ENCODE peak calls at places on chromosome 15, in eight cellular contexts. V is heart left ventricle, O is BJ, J is cardiac fibroblast, C is fibroblast of lung, R is choroid plexus epithelial cell, Z is GM12865, F is AG10803. N is an unnamed sample.

GRCh38 chr15:75455982-75456531 is 4.6 kb upstream of the SIN3A start:
- DNase-seq in V (no peak), O (no peak), J (peak), C (peak), R (peak), Z (peak), F (peak), N (no peak)

GRCh38 chr15:88800026-88800425 is 3.2 kb upstream of the ACAN start:
- DNase-seq in V (no peak), O (no peak), J (peak), C (peak), R (peak), Z (no peak), F (peak), N (no peak)

GRCh38 chr15:60922736-60923135 is 306.4 kb downstream of the RORA start:
- DNase-seq in V (no peak), O (no peak), J (no peak), C (no peak), R (no peak), Z (no peak), F (no peak), N (no peak)

GRCh38 chr15:74108111-74108510 is 22.3 kb upstream of the ISLR2 start:
- DNase-seq in V (no peak), O (no peak), J (no peak), C (no peak), R (no peak), Z (no peak), F (no peak), N (no peak)

GRCh38 chr15:69092159-69092558 is 68.3 kb upstream of the GLCE start:
- DNase-seq in V (no peak), O (no peak), J (peak), C (peak), R (peak), Z (no peak), F (peak), N (no peak)

GRCh38 chr15:96160800-96161199 is 169.7 kb upstream of the NR2F2 start:
- DNase-seq in V (no peak), O (no peak), J (no peak), C (no peak), R (no peak), Z (no peak), F (no peak), N (no peak)

GRCh38 chr15:27042646-27043045 is 71.7 kb downstream of the GABRG3 start:
- DNase-seq in V (no peak), O (no peak), J (no peak), C (no peak), R (no peak), Z (no peak), F (no peak), N (no peak)

GRCh38 chr15:79513916-79514315 is 81.8 kb downstream of the MINAR1 start:
- DNase-seq in V (no peak), O (no peak), J (no peak), C (no peak), R (no peak), Z (no peak), F (no peak), N (no peak)

GRCh38 chr15:80920271-80920699 is 69.3 kb downstream of the MESD start:
- DNase-seq in V (no peak), O (no peak), J (no peak), C (no peak), R (no peak), Z (peak), F (no peak), N (no peak)

GRCh38 chr15:61049934-61050333 is 179.2 kb downstream of the RORA start:
- DNase-seq in V (no peak), O (no peak), J (peak), C (peak), R (peak), Z (peak), F (no peak), N (no peak)

GRCh38 chr15:101675796-101676582 is 23.8 kb upstream of the TM2D3 start:
- DNase-seq in V (no peak), O (no peak), J (peak), C (peak), R (peak), Z (peak), F (peak), N (no peak)

GRCh38 chr15:40772014-40772413 is 2.2 kb downstream of the C15orf62 start:
- DNase-seq in V (no peak), O (no peak), J (no peak), C (no peak), R (no peak), Z (no peak), F (no peak), N (no peak)

GRCh38 chr15:101066501-101067408 is 147.6 kb downstream of the LRRK1 start:
- DNase-seq in V (peak), O (no peak), J (no peak), C (no peak), R (no peak), Z (no peak), F (no peak), N (no peak)

GRCh38 chr15:43214169-43214568 is 6.6 kb downstream of the EPB42 start:
- DNase-seq in V (no peak), O (no peak), J (no peak), C (no peak), R (no peak), Z (no peak), F (no peak), N (no peak)

GRCh38 chr15:57343526-57343925 is 32.8 kb upstream of the CGNL1 start:
- DNase-seq in V (no peak), O (no peak), J (no peak), C (no peak), R (no peak), Z (no peak), F (no peak), N (no peak)

GRCh38 chr15:77002954-77003912 is 8.3 kb downstream of the PSTPIP1 start:
- DNase-seq in V (peak), O (no peak), J (no peak), C (no peak), R (no peak), Z (peak), F (no peak), N (no peak)

GRCh38 chr15:83503595-83504364 is 56.6 kb downstream of the SH3GL3 start:
- DNase-seq in V (no peak), O (no peak), J (no peak), C (no peak), R (no peak), Z (no peak), F (no peak), N (no peak)

GRCh38 chr15:57160823-57161560 is 215.3 kb upstream of the CGNL1 start:
- DNase-seq in V (no peak), O (no peak), J (peak), C (peak), R (peak), Z (no peak), F (peak), N (no peak)

GRCh38 chr15:33565099-33565498 is 254.3 kb downstream of the RYR3 start:
- DNase-seq in V (no peak), O (no peak), J (peak), C (peak), R (peak), Z (no peak), F (peak), N (no peak)

GRCh38 chr15:65323071-65323511 is 18.6 kb downstream of the RNU5B-1 start:
- DNase-seq in V (peak), O (peak), J (peak), C (peak), R (peak), Z (no peak), F (peak), N (no peak)

GRCh38 chr15:70185251-70185711 is 87.6 kb upstream of the TLE3 start:
- DNase-seq in V (no peak), O (no peak), J (no peak), C (peak), R (no peak), Z (no peak), F (no peak), N (no peak)

GRCh38 chr15:32107477-32108080 is 77.3 kb downstream of the CHRNA7 start:
- DNase-seq in V (no peak), O (no peak), J (no peak), C (no peak), R (no peak), Z (no peak), F (no peak), N (no peak)

GRCh38 chr15:80568298-80568697 is 126.8 kb upstream of the ABHD17C start:
- DNase-seq in V (no peak), O (no peak), J (peak), C (peak), R (peak), Z (peak), F (no peak), N (no peak)

GRCh38 chr15:68829068-68829467 is 8.4 kb upstream of the ANP32A start:
- DNase-seq in V (no peak), O (no peak), J (peak), C (no peak), R (peak), Z (peak), F (no peak), N (no peak)

GRCh38 chr15:35289029-35289617 is 204.0 kb upstream of the NANOGP8 start:
- DNase-seq in V (no peak), O (no peak), J (peak), C (peak), R (peak), Z (peak), F (peak), N (no peak)

GRCh38 chr15:47427463-47427862 is 289.8 kb upstream of the SEMA6D start:
- DNase-seq in V (no peak), O (no peak), J (no peak), C (peak), R (peak), Z (no peak), F (no peak), N (no peak)

GRCh38 chr15:99120050-99120777 is 15.3 kb downstream of the SYNM start:
- DNase-seq in V (no peak), O (no peak), J (no peak), C (no peak), R (no peak), Z (no peak), F (no peak), N (no peak)

GRCh38 chr15:64895285-64896065 is 16.2 kb upstream of the ANKDD1A start:
- DNase-seq in V (peak), O (no peak), J (peak), C (no peak), R (peak), Z (peak), F (peak), N (no peak)

GRCh38 chr15:71806452-71806931 is 3.9 kb upstream of the NR2E3 start:
- DNase-seq in V (no peak), O (no peak), J (peak), C (peak), R (peak), Z (peak), F (peak), N (no peak)

GRCh38 chr15:25852027-25852426 is 11.1 kb downstream of the ATP10A start:
- DNase-seq in V (no peak), O (no peak), J (no peak), C (no peak), R (no peak), Z (no peak), F (no peak), N (no peak)

GRCh38 chr15:25848325-25848724 is 14.8 kb downstream of the ATP10A start:
- DNase-seq in V (no peak), O (no peak), J (no peak), C (no peak), R (no peak), Z (no peak), F (no peak), N (no peak)

GRCh38 chr15:25848769-25849430 is 14.2 kb downstream of the ATP10A start:
- DNase-seq in V (no peak), O (no peak), J (no peak), C (no peak), R (no peak), Z (no peak), F (no peak), N (no peak)

GRCh38 chr15:25849431-25849921 is 13.7 kb downstream of the ATP10A start:
- DNase-seq in V (no peak), O (peak), J (peak), C (peak), R (peak), Z (no peak), F (peak), N (no peak)

DNA sequence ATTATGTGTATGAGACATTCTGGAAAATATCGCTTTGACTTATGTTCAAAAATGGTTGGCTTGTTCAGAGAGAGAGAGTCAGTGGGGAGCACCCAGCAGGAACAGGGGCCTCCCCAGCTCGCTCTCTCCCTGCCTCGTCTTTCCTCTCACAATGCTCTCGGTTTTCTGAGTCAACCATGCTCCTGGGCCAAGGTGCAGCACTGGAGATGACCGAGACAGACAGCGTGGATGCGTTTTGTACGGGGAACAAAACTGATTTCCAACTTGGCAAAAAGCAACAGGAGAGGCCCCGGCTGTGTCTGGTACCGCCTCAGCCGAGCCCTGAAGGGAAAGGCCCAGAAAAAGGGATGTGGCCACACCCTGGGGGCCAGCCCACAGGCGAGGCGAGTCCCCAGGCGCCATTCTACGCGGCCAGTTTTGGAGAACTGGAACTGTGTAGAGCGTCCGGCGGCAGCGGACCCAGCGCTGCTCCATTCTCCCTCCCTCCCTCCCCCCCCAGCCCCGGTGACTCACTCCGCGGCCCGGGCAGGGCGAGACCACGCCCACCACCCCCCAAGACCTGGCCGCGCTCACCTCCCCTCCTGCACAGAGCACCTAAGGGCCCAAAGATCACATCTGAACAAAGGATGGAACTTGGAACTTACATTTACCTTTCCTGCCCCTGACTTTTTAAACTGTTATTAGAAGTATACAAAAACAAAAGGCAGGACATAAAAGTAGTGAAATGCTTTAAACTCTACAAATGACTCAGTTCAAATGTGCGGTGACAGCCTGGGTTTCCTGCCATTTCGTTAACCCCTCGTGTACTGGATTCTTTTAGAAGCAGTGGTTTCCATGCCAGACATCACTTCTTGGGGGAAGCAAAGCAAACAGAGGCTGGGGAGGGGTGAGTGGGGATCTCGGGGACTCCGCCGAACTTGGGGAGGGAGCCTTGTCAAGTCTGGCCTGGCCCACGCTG is 12.7 kb downstream of the ATP10A start:
- DNase-seq in V (peak), O (no peak), J (peak), C (peak), R (peak), Z (peak), F (peak), N (peak)
- TF ChIP-seq CTCF in V (no peak), O (no peak), J (no peak), C (no peak), R (no peak), Z (no peak), F (no peak), N (no peak)

DNA sequence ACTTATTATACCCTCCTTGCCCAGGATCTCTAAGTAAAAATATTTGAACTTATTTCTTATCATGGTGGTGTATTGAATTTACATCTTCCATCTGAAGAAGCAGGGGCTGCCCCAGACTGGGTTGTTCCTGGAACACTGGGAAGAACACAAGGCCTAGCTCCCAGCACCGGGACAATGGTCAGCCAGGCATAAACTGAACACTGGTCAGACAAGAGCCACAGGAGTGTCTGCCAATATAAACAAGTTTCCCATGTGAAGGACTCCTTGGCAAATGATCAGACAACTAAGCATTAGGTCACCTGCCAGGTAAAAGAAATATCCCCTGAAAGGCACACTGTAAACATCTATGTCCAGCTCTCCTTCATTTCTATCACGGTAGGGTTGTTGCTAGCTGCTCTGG is 172.4 kb downstream of the ATP8B4 start:
- DNase-seq in V (no peak), O (no peak), J (no peak), C (no peak), R (no peak), Z (no peak), F (no peak), N (no peak)
- TF ChIP-seq CTCF in V (no peak), O (no peak), J (no peak), C (no peak), R (no peak), Z (no peak), F (no peak), N (no peak)

DNA sequence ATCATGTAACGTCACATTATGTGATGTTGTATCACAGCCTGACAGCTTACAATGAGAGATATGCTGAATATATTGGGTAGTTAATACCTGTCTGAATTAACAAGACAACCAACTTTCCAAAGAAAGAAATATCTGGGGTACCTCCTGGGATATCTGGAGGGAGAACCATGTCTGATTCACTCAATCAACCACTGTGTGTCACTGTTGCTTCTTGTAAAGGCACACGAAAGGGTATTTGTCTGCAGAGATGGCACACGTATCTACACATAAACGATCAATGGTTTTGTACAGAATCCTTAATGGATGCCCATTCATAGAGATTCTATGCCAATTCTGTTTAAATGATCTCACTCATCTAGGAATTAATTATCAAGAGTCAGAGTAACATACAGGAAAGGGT is 252.1 kb upstream of the TMCO5A start:
- DNase-seq in V (no peak), O (no peak), J (peak), C (peak), R (peak), Z (no peak), F (peak), N (no peak)
- TF ChIP-seq CTCF in V (no peak), O (peak), J (peak), C (peak), R (peak), Z (no peak), F (peak), N (no peak)

GRCh38 chr15:84826369-84826823 is 9.2 kb downstream of the ALPK3 start:
- DNase-seq in V (peak), O (no peak), J (peak), C (peak), R (peak), Z (peak), F (peak), N (no peak)
- TF ChIP-seq CTCF in V (peak), O (peak), J (peak), C (no peak), R (peak), Z (peak), F (no peak), N (no peak)

GRCh38 chr15:50127255-50127777 is 8.3 kb upstream of the ATP8B4 start:
- DNase-seq in V (no peak), O (no peak), J (no peak), C (no peak), R (peak), Z (no peak), F (no peak), N (no peak)

GRCh38 chr15:50126072-50126471 is 7.0 kb upstream of the ATP8B4 start:
- DNase-seq in V (no peak), O (no peak), J (no peak), C (no peak), R (peak), Z (no peak), F (no peak), N (no peak)

GRCh38 chr15:50124557-50125080 is 5.6 kb upstream of the ATP8B4 start:
- DNase-seq in V (no peak), O (no peak), J (no peak), C (no peak), R (no peak), Z (no peak), F (no peak), N (no peak)

GRCh38 chr15:50131617-50132016 is 12.6 kb upstream of the ATP8B4 start:
- DNase-seq in V (no peak), O (no peak), J (no peak), C (no peak), R (no peak), Z (no peak), F (no peak), N (no peak)

GRCh38 chr15:50128266-50128665 is 9.2 kb upstream of the ATP8B4 start:
- DNase-seq in V (peak), O (no peak), J (no peak), C (no peak), R (no peak), Z (no peak), F (no peak), N (peak)
- TF ChIP-seq CTCF in V (no peak), O (no peak), J (no peak), C (no peak), R (peak), Z (no peak), F (no peak), N (no peak)

N was measured in omental fat pad.